ENCODE peak calls at places on chromosomes 7 and 10, in nine cellular contexts. P is right lobe of liver, F is IMR-90, L is prostate gland, X is body of pancreas, O is transverse colon, K is stomach, S is thyroid gland, I is ovary. W is an unnamed sample. For H3K4me1, the result is how much of the 10 kb centered on the place peaks cover.

GRCh38 chr7:44104880-44105771 is 981 bp downstream of the AEBP1 start:
- DNase-seq in P (no peak), F (peak), L (no peak), X (no peak), O (no peak), K (no peak), S (peak), I (peak), W (no peak)

GRCh38 chr10:125005312-125006187 is 63.6 kb downstream of the ZRANB1 start:
- DNase-seq in P (no peak), F (no peak), L (no peak), X (peak), O (peak), K (peak), S (peak), I (peak), W (no peak)

GRCh38 chr7:4028221-4028620 is 653.9 kb upstream of the FOXK1 start:
- DNase-seq in P (no peak), F (no peak), L (no peak), X (no peak), O (no peak), K (no peak), S (no peak), I (no peak), W (peak)

GRCh38 chr7:99975782-99976521 is at the start of gene AZGP1:
- DNase-seq in P (peak), F (no peak), L (peak), X (peak), O (peak), K (peak), S (no peak), I (no peak), W (no peak)

GRCh38 chr7:157841757-157842390 is 505.1 kb downstream of the DNAJB6 start:
- DNase-seq in P (no peak), F (no peak), L (no peak), X (no peak), O (no peak), K (no peak), S (no peak), I (no peak), W (no peak)

GRCh38 chr10:77264107-77264506 is 373.5 kb downstream of the KCNMA1 start:
- DNase-seq in P (no peak), F (no peak), L (no peak), X (no peak), O (no peak), K (no peak), S (no peak), I (no peak), W (no peak)

GRCh38 chr10:3761916-3762708 is 22.9 kb downstream of the KLF6 start:
- DNase-seq in P (no peak), F (peak), L (no peak), X (no peak), O (no peak), K (no peak), S (no peak), I (no peak), W (no peak)

GRCh38 chr7:70679666-70680065 is 452.3 kb upstream of the GALNT17 start:
- DNase-seq in P (no peak), F (no peak), L (no peak), X (no peak), O (no peak), K (no peak), S (no peak), I (no peak), W (no peak)

GRCh38 chr7:155580367-155580766 is 34.0 kb upstream of the CNPY1 start:
- DNase-seq in P (no peak), F (no peak), L (no peak), X (no peak), O (no peak), K (no peak), S (no peak), I (no peak), W (no peak)

GRCh38 chr7:28417321-28417940 is 5.1 kb downstream of the CREB5 start:
- DNase-seq in P (no peak), F (no peak), L (no peak), X (no peak), O (no peak), K (no peak), S (no peak), I (no peak), W (no peak)

GRCh38 chr10:110858297-110858934 is 13.3 kb upstream of the PDCD4 start:
- DNase-seq in P (no peak), F (no peak), L (no peak), X (no peak), O (peak), K (no peak), S (no peak), I (no peak), W (no peak)

GRCh38 chr10:16049050-16049449 is 188.7 kb upstream of the MINDY3 start:
- DNase-seq in P (no peak), F (no peak), L (no peak), X (no peak), O (no peak), K (no peak), S (no peak), I (no peak), W (no peak)

GRCh38 chr7:713488-714230 is 12.8 kb upstream of the DNAAF5 start:
- DNase-seq in P (no peak), F (no peak), L (no peak), X (no peak), O (no peak), K (no peak), S (no peak), I (peak), W (no peak)

GRCh38 chr10:114401195-114401741 is 3.0 kb downstream of the AFAP1L2 start:
- DNase-seq in P (no peak), F (peak), L (no peak), X (peak), O (peak), K (peak), S (peak), I (peak), W (no peak)

GRCh38 chr7:7921830-7922229 is 46.8 kb upstream of the GLCCI1 start:
- DNase-seq in P (no peak), F (no peak), L (no peak), X (no peak), O (no peak), K (no peak), S (peak), I (no peak), W (no peak)

GRCh38 chr7:84336303-84336702 is 141.7 kb upstream of the SEMA3A start:
- DNase-seq in P (no peak), F (peak), L (no peak), X (no peak), O (no peak), K (no peak), S (no peak), I (no peak), W (no peak)

GRCh38 chr10:78175444-78175843 is 141.8 kb downstream of the RPS24 start:
- DNase-seq in P (no peak), F (peak), L (no peak), X (no peak), O (no peak), K (no peak), S (no peak), I (no peak), W (no peak)

GRCh38 chr7:129389829-129390228 is 44.4 kb upstream of the STRIP2 start:
- DNase-seq in P (no peak), F (no peak), L (no peak), X (no peak), O (no peak), K (no peak), S (no peak), I (no peak), W (no peak)
- TF ChIP-seq CTCF in P (no peak), F (no peak), L (no peak), X (no peak), O (no peak), K (no peak), S (no peak), I (no peak), W (no peak)

GRCh38 chr7:35800718-35801391 is at the start of gene SEPTIN7:
- DNase-seq in P (peak), F (peak), L (peak), X (peak), O (peak), K (peak), S (peak), I (peak), W (peak)
- TF ChIP-seq POLR2A in P (peak), F (peak), L (peak), X (peak), O (peak), K (no peak), S (peak), I (peak), W (no peak)

GRCh38 chr7:130900471-130901076 is 166.6 kb upstream of the KLF14 start:
- DNase-seq in P (no peak), F (no peak), L (no peak), X (no peak), O (no peak), K (no peak), S (no peak), I (no peak), W (no peak)

GRCh38 chr7:130902755-130903357 is 168.8 kb upstream of the KLF14 start:
- DNase-seq in P (no peak), F (peak), L (no peak), X (no peak), O (no peak), K (no peak), S (no peak), I (no peak), W (no peak)

GRCh38 chr7:130903358-130903974 is 169.5 kb upstream of the KLF14 start:
- DNase-seq in P (no peak), F (peak), L (no peak), X (no peak), O (no peak), K (no peak), S (no peak), I (no peak), W (no peak)

GRCh38 chr7:130899638-130900401 is 165.8 kb upstream of the KLF14 start:
- DNase-seq in P (peak), F (no peak), L (no peak), X (peak), O (peak), K (peak), S (peak), I (no peak), W (no peak)

DNA sequence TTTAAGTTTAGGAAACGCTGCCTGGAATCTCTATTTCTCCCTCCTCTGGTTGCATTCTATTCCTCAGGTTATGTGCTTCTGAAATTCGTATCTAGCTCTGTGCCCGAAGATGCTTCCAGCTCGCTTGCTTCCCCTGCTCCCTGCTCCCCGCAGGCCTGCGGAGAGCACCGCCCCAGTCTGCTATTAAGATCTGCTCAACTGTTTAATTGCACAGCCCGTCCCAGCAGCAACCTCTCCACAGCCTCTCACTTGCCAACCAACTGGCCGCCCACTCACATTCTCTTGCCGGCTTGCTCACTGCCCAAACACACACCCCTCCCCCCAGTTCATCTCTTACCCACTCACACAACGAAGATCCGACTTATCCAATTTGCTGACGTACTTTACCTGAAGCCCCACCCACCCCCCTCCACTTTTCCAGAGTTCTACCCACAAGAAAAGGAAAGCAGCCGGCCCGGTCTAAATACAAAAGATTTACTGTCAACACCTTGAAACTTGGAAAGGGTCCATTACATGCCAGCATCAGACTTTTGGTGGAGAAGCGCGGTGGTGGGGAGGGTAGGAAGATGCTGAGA is 167.3 kb upstream of the KLF14 start:
- DNase-seq in P (peak), F (peak), L (peak), X (peak), O (peak), K (peak), S (peak), I (peak), W (peak)
- H3K4me1 ChIP-seq in P (half or more), F (half or more), L (under half), X (half or more), O (half or more), K (half or more), S (half or more), I (under half), W (half or more)

DNA sequence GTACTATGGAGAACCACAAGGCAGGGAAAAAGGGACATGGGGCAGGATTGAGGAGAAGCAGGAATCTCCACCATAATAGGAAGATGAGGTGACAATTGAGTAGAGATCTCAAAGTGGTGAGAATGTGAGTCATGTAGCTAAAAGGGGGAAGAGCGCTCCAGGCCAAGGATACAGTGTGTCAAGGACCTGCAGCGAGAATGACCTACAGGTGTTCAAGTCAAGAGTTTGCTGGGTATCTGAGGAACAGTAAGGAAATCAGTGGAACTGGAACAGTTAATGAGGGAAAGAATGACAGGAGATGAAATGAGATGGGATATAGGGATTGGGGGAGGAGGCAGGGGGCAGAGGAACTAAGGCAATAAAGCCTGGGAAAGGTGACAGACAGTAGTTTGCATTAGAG is 33.6 kb downstream of the SFR1 start:
- DNase-seq in P (no peak), F (no peak), L (no peak), X (no peak), O (no peak), K (no peak), S (no peak), I (no peak), W (no peak)
- TF ChIP-seq CTCF in P (no peak), F (no peak), L (no peak), X (no peak), O (no peak), K (no peak), S (no peak), I (no peak), W (no peak)

GRCh38 chr10:44399478-44400451 is 14.9 kb upstream of the CXCL12 start:
- DNase-seq in P (no peak), F (no peak), L (no peak), X (no peak), O (no peak), K (no peak), S (no peak), I (no peak), W (peak)

GRCh38 chr10:44398747-44399477 is 14.0 kb upstream of the CXCL12 start:
- DNase-seq in P (no peak), F (no peak), L (no peak), X (no peak), O (no peak), K (no peak), S (no peak), I (no peak), W (peak)

GRCh38 chr10:44402465-44403205 is 17.7 kb upstream of the CXCL12 start:
- DNase-seq in P (no peak), F (no peak), L (no peak), X (no peak), O (no peak), K (no peak), S (no peak), I (no peak), W (peak)

GRCh38 chr10:44398271-44398670 is 13.4 kb upstream of the CXCL12 start:
- DNase-seq in P (no peak), F (no peak), L (no peak), X (no peak), O (no peak), K (no peak), S (no peak), I (no peak), W (peak)

DNA sequence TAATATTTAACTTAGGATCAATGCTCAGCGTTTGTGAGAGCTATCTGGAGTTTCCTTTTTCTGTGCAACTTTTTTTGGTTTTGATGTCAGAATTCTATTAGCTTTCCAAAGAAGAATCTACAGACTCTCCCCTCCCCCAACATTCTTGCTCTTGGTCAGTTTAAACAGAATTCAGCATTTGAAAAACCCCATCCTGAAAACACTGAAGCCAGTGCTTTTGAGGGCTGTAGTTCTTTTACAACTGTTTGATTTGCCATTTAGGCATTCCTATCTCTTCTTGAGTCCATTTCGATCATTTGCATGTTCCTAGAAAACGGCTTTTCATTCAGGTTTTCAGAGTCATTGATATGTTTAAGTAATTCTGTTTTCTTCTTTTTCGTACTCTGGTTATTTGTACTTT is 15.7 kb upstream of the CXCL12 start:
- DNase-seq in P (no peak), F (no peak), L (no peak), X (no peak), O (no peak), K (no peak), S (no peak), I (no peak), W (no peak)
- TF ChIP-seq POLR2A in P (no peak), F (no peak), L (no peak), X (no peak), O (no peak), K (no peak), S (no peak), I (no peak), W (no peak)

DNA sequence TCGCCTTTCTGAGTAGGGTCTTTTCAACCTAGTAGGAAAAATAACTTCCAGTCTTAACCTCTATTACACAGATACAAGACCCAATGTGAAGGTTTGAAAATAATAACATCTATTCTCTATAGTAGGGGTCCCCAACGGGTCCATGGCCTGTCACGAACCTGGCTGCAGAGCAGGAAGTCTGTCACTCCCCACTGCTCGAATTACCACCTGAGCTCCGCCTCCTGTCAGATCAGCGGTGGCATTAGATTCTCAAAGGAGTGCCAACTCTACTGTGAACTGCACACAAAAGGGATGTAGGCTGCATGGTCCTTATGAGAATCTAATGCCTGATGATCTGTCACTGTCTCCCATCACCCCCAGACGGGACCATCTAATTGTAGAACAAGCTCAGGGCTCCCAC is 7.4 kb downstream of the YWHAG start:
- DNase-seq in P (no peak), F (no peak), L (no peak), X (no peak), O (no peak), K (no peak), S (no peak), I (no peak), W (no peak)
- H3K4me1 ChIP-seq in P (under half), F (under half), L (under half), X (half or more), O (under half), K (half or more), S (under half), I (under half), W (half or more)

GRCh38 chr7:143359769-143360168 is 2.7 kb downstream of the FAM131B start:
- DNase-seq in P (no peak), F (no peak), L (no peak), X (no peak), O (no peak), K (no peak), S (no peak), I (no peak), W (no peak)

GRCh38 chr7:143360788-143361551 is 1.5 kb downstream of the FAM131B start:
- DNase-seq in P (no peak), F (no peak), L (no peak), X (no peak), O (no peak), K (no peak), S (no peak), I (no peak), W (no peak)

GRCh38 chr7:143361552-143362125 is 874 bp downstream of the FAM131B start:
- DNase-seq in P (no peak), F (no peak), L (no peak), X (no peak), O (no peak), K (no peak), S (no peak), I (no peak), W (no peak)

GRCh38 chr7:143363011-143363937 is 761 bp upstream of the FAM131B start:
- DNase-seq in P (no peak), F (no peak), L (no peak), X (no peak), O (no peak), K (no peak), S (no peak), I (no peak), W (no peak)

DNA sequence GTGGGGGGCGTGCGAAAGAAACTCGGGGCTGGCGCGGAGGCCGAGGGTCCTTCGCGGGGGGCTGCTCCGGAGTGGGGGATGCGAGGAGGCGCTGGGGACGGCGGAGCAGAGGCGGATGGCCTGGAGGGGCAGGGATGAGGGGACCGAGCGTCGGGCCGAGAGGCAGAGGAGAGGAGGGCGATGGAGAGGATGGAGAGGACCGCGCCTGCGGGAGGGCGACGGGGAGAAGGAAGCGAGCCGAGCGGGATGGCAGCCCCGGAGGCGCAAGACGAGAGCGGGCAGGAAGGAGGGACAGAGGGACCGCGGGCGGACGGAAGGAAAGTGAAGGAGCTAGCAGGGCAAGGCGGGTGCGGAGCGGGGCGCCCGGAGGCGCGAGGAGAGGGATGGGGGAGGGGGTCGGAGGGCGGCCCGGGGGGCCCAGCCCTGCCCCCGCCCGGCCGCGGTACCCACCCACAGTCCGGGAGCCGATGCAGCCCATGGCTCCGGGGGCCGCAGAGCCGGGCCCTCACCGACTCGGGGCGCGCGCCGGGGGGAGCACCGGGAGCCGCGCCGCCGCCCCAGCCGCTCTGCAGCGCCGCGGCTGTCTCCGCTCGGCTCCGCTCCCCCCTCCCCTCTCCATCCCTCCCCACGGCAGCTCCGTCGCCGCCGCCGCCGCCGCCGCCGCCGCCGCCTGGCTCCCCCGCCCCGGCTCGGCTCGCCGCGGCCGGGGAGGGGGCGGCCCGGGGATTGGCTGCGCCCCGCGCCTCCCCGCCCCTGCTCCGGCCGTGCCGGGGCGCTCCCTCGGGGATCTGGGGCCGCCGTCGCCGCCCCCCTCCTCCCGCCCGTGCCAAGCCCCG is at the start of gene FAM131B:
- DNase-seq in P (no peak), F (no peak), L (no peak), X (no peak), O (no peak), K (no peak), S (no peak), I (no peak), W (no peak)
- TF ChIP-seq CTCF in P (no peak), F (no peak), L (no peak), X (no peak), O (no peak), K (no peak), S (no peak), I (no peak), W (no peak)

GRCh38 chr10:119207367-119207668 is at the start of gene GRK5:
- DNase-seq in P (peak), F (peak), L (peak), X (peak), O (peak), K (peak), S (peak), I (peak), W (peak)
- TF ChIP-seq POLR2A in P (peak), F (peak), L (peak), X (peak), O (peak), K (no peak), S (peak), I (peak), W (peak)

W was measured in vagina.